ENCODE peak calls at places on chromosome 13, in seven cellular contexts. O, B, F, E, W, R and Z are unnamed samples. For H3K9me3 and H3K4me1, the result is how much of the 10 kb centered on the place peaks cover.

GRCh38 chr13:20942938-20943518 is 40.5 kb upstream of the XPO4 start:
- DNase-seq in F (no peak), B (no peak), E (no peak), W (no peak), O (no peak), R (no peak), Z (no peak)

GRCh38 chr13:109734002-109734785 is 52.2 kb downstream of the IRS2 start:
- DNase-seq in B (no peak), E (no peak), O (no peak), W (peak), F (no peak), R (no peak), Z (no peak)

GRCh38 chr13:86399572-86399971 is 600.4 kb upstream of the SLITRK6 start:
- DNase-seq in R (no peak), F (no peak), O (no peak), W (no peak), B (no peak), E (no peak), Z (no peak)

GRCh38 chr13:72782717-72783116 is 784 bp downstream of the PIBF1 start:
- DNase-seq in O (no peak), W (no peak), R (no peak), F (no peak), B (no peak), E (no peak), Z (no peak)

GRCh38 chr13:97477824-97478223 is 43.9 kb downstream of the RAP2A start:
- DNase-seq in E (no peak), W (no peak), B (no peak), F (no peak), R (no peak), O (no peak), Z (no peak)

GRCh38 chr13:30128591-30128990 is 178.8 kb downstream of the KATNAL1 start:
- DNase-seq in B (no peak), W (no peak), R (no peak), F (no peak), E (no peak), O (no peak), Z (no peak)

GRCh38 chr13:113275387-113275786 is 21.7 kb upstream of the LAMP1 start:
- DNase-seq in R (no peak), W (no peak), F (peak), E (no peak), O (peak), B (peak), Z (peak)

GRCh38 chr13:98842858-98843481 is 90.5 kb upstream of the SLC15A1 start:
- DNase-seq in B (peak), W (peak), E (peak), F (peak), R (no peak), O (peak), Z (peak)

GRCh38 chr13:54989418-54989817 is 1960.8 kb downstream of the OLFM4 start:
- DNase-seq in R (no peak), O (no peak), F (no peak), E (no peak), B (no peak), W (no peak), Z (no peak)

GRCh38 chr13:45875951-45876350 is 24.4 kb upstream of the SIAH3 start:
- DNase-seq in E (no peak), B (no peak), W (no peak), F (no peak), O (no peak), R (no peak), Z (no peak)

GRCh38 chr13:71513414-71514063 is 353.5 kb downstream of the DACH1 start:
- DNase-seq in E (no peak), F (no peak), O (no peak), W (no peak), B (no peak), R (no peak), Z (no peak)

GRCh38 chr13:50459046-50459445 is 384.4 kb downstream of the DLEU7 start:
- DNase-seq in W (no peak), R (no peak), F (no peak), B (no peak), E (no peak), O (no peak), Z (no peak)

GRCh38 chr13:41546372-41547252 is 89.3 kb downstream of the RGCC start:
- DNase-seq in E (no peak), F (no peak), O (no peak), W (no peak), B (no peak), R (no peak), Z (no peak)

GRCh38 chr13:113364371-113364932 is 522 bp upstream of the GRTP1 start:
- DNase-seq in F (no peak), W (no peak), E (no peak), B (peak), R (peak), O (no peak), Z (no peak)

GRCh38 chr13:37701306-37701705 is 102.7 kb upstream of the POSTN start:
- DNase-seq in E (no peak), B (no peak), W (no peak), O (no peak), R (no peak), F (no peak), Z (no peak)

GRCh38 chr13:87168390-87168789 is 502.8 kb upstream of the SLITRK5 start:
- DNase-seq in B (no peak), R (no peak), E (no peak), O (no peak), F (no peak), W (no peak), Z (no peak)

GRCh38 chr13:24074687-24075086 is 85.8 kb upstream of the SPATA13 start:
- DNase-seq in B (no peak), F (no peak), E (no peak), O (no peak), W (no peak), R (no peak), Z (no peak)

GRCh38 chr13:33940898-33941297 is 122.9 kb downstream of the RFC3 start:
- DNase-seq in E (no peak), F (no peak), B (no peak), R (no peak), W (no peak), O (no peak), Z (no peak)

GRCh38 chr13:59890064-59890463 is 273.7 kb downstream of the DIAPH3 start:
- DNase-seq in B (no peak), E (no peak), F (no peak), O (no peak), R (no peak), W (no peak), Z (no peak)

GRCh38 chr13:32017449-32017848 is 14.1 kb upstream of the FRY start:
- DNase-seq in W (no peak), B (no peak), R (no peak), O (no peak), E (no peak), F (no peak), Z (no peak)

GRCh38 chr13:108272333-108272732 is 2.8 kb downstream of the TNFSF13B start:
- DNase-seq in W (no peak), B (no peak), O (no peak), R (no peak), F (no peak), E (no peak), Z (no peak)

GRCh38 chr13:21691928-21692327 is 21.1 kb downstream of the FGF9 start:
- DNase-seq in B (no peak), F (no peak), O (no peak), E (no peak), W (no peak), R (no peak), Z (no peak)

GRCh38 chr13:33509642-33510229 is 224.2 kb upstream of the STARD13 start:
- DNase-seq in B (no peak), W (no peak), F (peak), O (peak), R (peak), E (peak), Z (no peak)

GRCh38 chr13:80000679-80001509 is 340.0 kb downstream of the SPRY2 start:
- DNase-seq in O (no peak), R (no peak), F (no peak), E (no peak), W (no peak), B (no peak), Z (no peak)

GRCh38 chr13:43546260-43546659 is 240.5 kb downstream of the ENOX1 start:
- DNase-seq in O (no peak), B (peak), W (no peak), E (peak), F (peak), R (no peak), Z (no peak)

GRCh38 chr13:30840515-30840914 is 65.6 kb upstream of the MEDAG start:
- DNase-seq in E (no peak), B (no peak), W (no peak), R (no peak), F (no peak), O (no peak), Z (no peak)

GRCh38 chr13:43232866-43233265 is 209.5 kb downstream of the DNAJC15 start:
- DNase-seq in B (no peak), F (no peak), O (no peak), E (no peak), W (no peak), R (no peak), Z (no peak)

GRCh38 chr13:112198611-112199010 is 131.7 kb downstream of the SOX1 start:
- DNase-seq in B (no peak), F (no peak), O (no peak), E (no peak), R (no peak), W (no peak), Z (no peak)

GRCh38 chr13:96991072-96991471 is 3.2 kb downstream of the OXGR1 start:
- DNase-seq in E (no peak), O (no peak), B (no peak), F (no peak), W (no peak), R (no peak), Z (no peak)

GRCh38 chr13:95787356-95788099 is 110.6 kb downstream of the DNAJC3 start:
- DNase-seq in B (no peak), F (no peak), E (no peak), W (no peak), R (no peak), O (no peak), Z (no peak)

GRCh38 chr13:19152403-19152802 is 29.2 kb downstream of the TUBA3C start:
- DNase-seq in O (no peak), R (no peak), B (no peak), F (peak), W (no peak), E (no peak), Z (no peak)

GRCh38 chr13:19148561-19148960 is 33.1 kb downstream of the TUBA3C start:
- DNase-seq in B (no peak), O (no peak), W (no peak), E (no peak), R (no peak), F (no peak), Z (no peak)

GRCh38 chr13:19151581-19152263 is 29.9 kb downstream of the TUBA3C start:
- DNase-seq in W (no peak), O (no peak), R (no peak), B (no peak), F (no peak), E (no peak), Z (no peak)

GRCh38 chr13:19150226-19150625 is 31.4 kb downstream of the TUBA3C start:
- DNase-seq in B (no peak), O (no peak), F (no peak), W (no peak), R (no peak), E (no peak), Z (no peak)

DNA sequence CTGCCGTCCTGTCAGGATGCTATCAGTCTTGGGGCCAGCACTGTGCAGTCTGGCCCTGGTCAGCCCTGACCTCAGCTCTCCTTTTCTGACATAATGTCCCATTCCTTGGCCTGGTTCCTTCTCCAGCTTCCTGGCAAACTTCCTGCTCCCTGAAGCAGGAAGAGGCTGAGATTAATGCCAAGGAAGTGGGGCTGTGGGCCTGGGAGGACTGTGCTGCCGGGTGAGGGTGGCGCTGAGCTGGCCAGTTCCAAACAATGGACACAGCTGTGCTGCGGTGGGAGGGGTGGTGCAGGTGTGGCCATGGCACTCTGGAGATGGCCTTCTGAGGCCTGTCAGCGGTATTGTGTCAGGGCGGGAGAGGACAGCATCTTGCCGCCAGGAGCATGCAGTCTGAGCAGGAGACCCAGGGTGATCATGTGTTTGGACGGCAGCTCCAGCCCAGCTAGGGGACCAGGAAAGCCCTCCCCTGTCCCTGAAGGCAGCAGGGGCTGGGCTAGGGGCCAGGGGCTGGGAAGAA is 30.9 kb downstream of the TUBA3C start:
- DNase-seq in E (no peak), W (peak), O (no peak), F (peak), R (no peak), B (no peak), Z (no peak)
- H3K9me3 ChIP-seq in E (under half), W (under half), O (under half), F (under half), R (under half), B (under half), Z (under half)

GRCh38 chr13:47110833-47111240 is 214.0 kb upstream of the HTR2A start:
- DNase-seq in E (no peak), O (no peak), R (no peak), W (no peak), B (no peak), F (no peak), Z (no peak)
- H3K4me3 ChIP-seq in E (no peak), O (no peak), R (no peak), W (no peak), B (no peak), F (no peak), Z (no peak)

GRCh38 chr13:44575035-44575434 is 1.1 kb downstream of the TSC22D1 start:
- DNase-seq in F (no peak), B (no peak), R (no peak), W (no peak), E (no peak), O (no peak), Z (no peak)

GRCh38 chr13:44573790-44574465 is 2.2 kb downstream of the TSC22D1 start:
- DNase-seq in F (no peak), B (peak), R (no peak), E (no peak), O (no peak), W (no peak), Z (no peak)

GRCh38 chr13:44575741-44576395 is at the start of gene TSC22D1:
- DNase-seq in B (peak), E (peak), R (no peak), W (peak), O (peak), F (peak), Z (peak)

GRCh38 chr13:44573071-44573470 is 3.1 kb downstream of the TSC22D1 start:
- DNase-seq in E (no peak), R (no peak), O (no peak), B (no peak), W (no peak), F (no peak), Z (no peak)

GRCh38 chr13:44574466-44574855 is 1.7 kb downstream of the TSC22D1 start:
- DNase-seq in R (no peak), E (no peak), W (no peak), O (no peak), B (no peak), F (no peak), Z (no peak)
- H3K4me1 ChIP-seq in R (under half), E (half or more), W (under half), O (under half), B (under half), F (under half), Z (half or more)

DNA sequence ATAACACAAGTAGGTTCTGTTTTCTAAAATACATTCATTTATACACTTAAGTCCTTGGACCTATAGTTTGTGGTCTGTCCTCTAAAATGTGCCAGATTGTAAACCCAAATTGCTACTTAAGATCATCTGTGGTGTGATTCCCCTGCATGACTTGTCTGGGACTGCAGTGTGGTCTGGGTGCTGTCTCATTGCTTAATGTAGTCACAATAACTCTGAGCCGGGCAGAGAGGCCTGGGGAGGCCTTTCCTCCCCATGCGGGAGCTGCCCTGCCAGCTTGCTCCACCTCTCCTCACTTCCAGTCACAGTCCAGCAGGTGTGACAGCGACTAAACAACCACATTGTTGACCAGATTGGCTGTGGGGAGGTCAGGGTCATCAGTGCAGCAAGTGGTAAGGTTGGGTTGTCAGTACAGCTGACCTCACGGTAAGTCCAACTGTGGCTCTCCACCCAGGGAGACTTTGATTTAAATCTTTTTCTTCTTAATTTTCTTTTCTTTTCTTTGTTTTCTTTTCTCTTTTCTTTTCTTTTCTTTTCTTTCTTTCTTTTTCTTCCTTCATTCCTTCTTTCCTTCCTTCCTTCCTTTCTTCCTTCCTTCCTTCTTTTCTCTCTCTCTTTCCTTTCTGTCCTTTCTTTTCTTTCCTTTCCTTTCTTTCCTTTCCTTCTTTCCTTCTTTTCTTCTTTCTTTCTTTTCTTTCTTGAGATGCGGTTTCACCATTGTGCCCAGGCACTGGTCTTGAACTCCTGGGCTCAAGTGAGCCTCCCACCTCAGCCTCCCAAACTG is 4.4 kb upstream of the TUBA3C start:
- DNase-seq in O (peak), F (no peak), E (no peak), W (no peak), R (peak), B (no peak), Z (no peak)
- H3K9me3 ChIP-seq in O (under half), F (under half), E (under half), W (under half), R (under half), B (under half), Z (under half)

GRCh38 chr13:27680465-27680864 is 58.8 kb downstream of the POLR1D start:
- DNase-seq in R (no peak), O (no peak), W (no peak), F (no peak), B (no peak), E (no peak), Z (no peak)

GRCh38 chr13:27679896-27680295 is 58.2 kb downstream of the POLR1D start:
- DNase-seq in F (no peak), O (no peak), E (no peak), R (no peak), B (no peak), W (no peak), Z (no peak)

GRCh38 chr13:27673911-27674310 is 52.2 kb downstream of the POLR1D start:
- DNase-seq in E (no peak), F (no peak), R (no peak), O (no peak), W (no peak), B (no peak), Z (no peak)

GRCh38 chr13:27678306-27679040 is 56.8 kb downstream of the POLR1D start:
- DNase-seq in B (no peak), F (no peak), O (no peak), W (no peak), R (no peak), E (no peak), Z (no peak)

DNA sequence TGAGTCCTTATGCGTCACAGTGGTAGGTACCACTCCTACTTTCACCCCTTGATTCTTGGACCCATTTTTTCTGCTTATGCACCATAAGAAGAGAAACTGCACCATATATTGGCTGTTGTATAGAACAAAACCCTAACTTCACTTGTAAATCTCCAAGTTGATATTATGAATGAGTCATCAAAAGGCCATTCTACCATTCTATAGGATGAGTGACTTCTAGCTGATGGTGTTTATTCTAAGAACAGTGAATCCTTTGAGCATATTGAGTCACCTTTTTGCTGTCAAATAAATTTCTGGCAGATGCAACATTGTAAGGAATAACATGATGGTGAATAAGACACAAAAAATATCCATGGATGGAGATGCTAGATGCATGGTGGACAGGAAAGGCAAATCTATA is 57.7 kb downstream of the POLR1D start:
- DNase-seq in W (no peak), B (no peak), O (no peak), F (no peak), R (no peak), E (no peak), Z (no peak)
- H3K4me3 ChIP-seq in W (no peak), B (no peak), O (no peak), F (no peak), R (no peak), E (no peak), Z (no peak)

DNA sequence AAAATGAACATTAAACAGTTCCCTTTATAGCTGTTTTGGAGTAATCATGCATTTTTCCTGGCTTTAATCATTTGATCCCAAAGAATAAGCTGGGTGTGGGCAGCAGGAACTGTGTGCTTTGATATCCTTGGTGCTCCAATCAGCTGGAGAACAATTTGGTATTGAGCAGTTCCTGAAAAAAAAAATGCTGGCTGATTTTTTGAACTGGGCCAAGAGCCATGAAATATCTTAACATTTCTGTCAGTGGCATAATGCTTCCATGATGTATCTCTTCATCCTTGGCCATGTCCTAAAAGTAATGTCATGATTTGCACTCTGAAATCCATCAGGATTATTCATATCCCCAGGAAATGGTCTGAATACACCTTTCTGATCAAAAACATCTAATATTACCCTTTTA is 134.7 kb downstream of the LHFPL6 start:
- DNase-seq in F (no peak), O (no peak), B (no peak), W (no peak), R (no peak), E (no peak), Z (no peak)
- H3K4me1 ChIP-seq in F (under half), O (under half), B (under half), W (under half), R (under half), E (half or more), Z (under half)

GRCh38 chr13:103000157-103000556 is 66.1 kb downstream of the SLC10A2 start:
- DNase-seq in W (no peak), O (no peak), F (no peak), E (no peak), R (no peak), B (no peak), Z (no peak)
- H3K9me3 ChIP-seq in W (under half), O (under half), F (under half), E (under half), R (under half), B (under half), Z (under half)

GRCh38 chr13:48318714-48319457 is 15.3 kb downstream of the RB1 start:
- DNase-seq in B (no peak), F (peak), W (peak), R (no peak), O (no peak), E (no peak), Z (no peak)
- H3K4me3 ChIP-seq in B (no peak), F (no peak), W (peak), R (peak), O (no peak), E (peak), Z (peak)